ENCODE peak calls at places on chromosomes 5 and 9, in seven cellular contexts. V is astrocyte; Q is A673; H is activated CD4-positive, alpha-beta T cell treated with anti-CD3 and anti-CD28 coated beads, Interleukin-2, amount 10 ng/mL, durations not matched to agents 7 days and 5 days; U is mucosa of gallbladder; S is stimulated activated CD4-positive, alpha-beta T cell treated with anti-CD3 and anti-CD28 coated beads, TNF-alpha, amount 100 ng/mL, for 1 hour; T is naive thymus-derived CD4-positive, alpha-beta T cell. W is an unnamed sample.

GRCh38 chr5:181265092-181265671 is 4.2 kb upstream of the TRIM52 start:
- DNase-seq in T (no peak), S (no peak), H (no peak), V (no peak), U (no peak), Q (no peak), W (no peak)

GRCh38 chr5:9245071-9245470 is 300.8 kb downstream of the SEMA5A start:
- DNase-seq in Q (no peak), H (no peak), U (no peak), S (no peak), T (no peak), V (peak), W (no peak)

GRCh38 chr9:93134018-93134739 is at the start of gene NINJ1:
- DNase-seq in Q (peak), V (peak), U (peak), T (peak), H (peak), S (peak), W (peak)

GRCh38 chr9:75797181-75797580 is 93.3 kb upstream of the PCSK5 start:
- DNase-seq in S (no peak), V (no peak), U (no peak), T (no peak), Q (no peak), H (no peak), W (no peak)

GRCh38 chr5:53027913-53028312 is 38.8 kb downstream of the ITGA2 start:
- DNase-seq in Q (peak), U (peak), T (no peak), S (no peak), H (no peak), V (peak), W (no peak)

GRCh38 chr9:131677445-131678180 is 62.3 kb downstream of the RAPGEF1 start:
- DNase-seq in H (no peak), Q (no peak), T (no peak), V (peak), S (no peak), U (no peak), W (no peak)

GRCh38 chr5:1549631-1550030 is 25.9 kb upstream of the LPCAT1 start:
- DNase-seq in U (no peak), S (no peak), V (no peak), H (no peak), Q (no peak), T (no peak), W (no peak)

GRCh38 chr9:83623634-83623991 is 670 bp downstream of the IDNK start:
- DNase-seq in V (no peak), T (no peak), U (no peak), Q (no peak), S (no peak), H (no peak), W (no peak)

GRCh38 chr9:80664327-80665210 is 1024.8 kb downstream of the TLE1 start:
- DNase-seq in Q (no peak), V (peak), H (no peak), T (no peak), S (no peak), U (no peak), W (no peak)

GRCh38 chr9:34437006-34437925 is 21.1 kb downstream of the FAM219A start:
- DNase-seq in Q (peak), U (peak), V (peak), H (peak), T (peak), S (peak), W (peak)

GRCh38 chr5:126354857-126355731 is 68.1 kb upstream of the GRAMD2B start:
- DNase-seq in U (no peak), Q (no peak), H (no peak), V (no peak), T (no peak), S (no peak), W (no peak)